ENCODE peak calls at places on chromosomes 16 and 17, in ten cellular contexts. T is A549, D is endothelial cell, A is EL, K is DMS153, R is foreskin keratinocyte, M is fibroblast of the conjunctiva, N is AG20443, C is glutamatergic neuron, F is epithelial cell of esophagus. E is an unnamed sample.

GRCh38 chr16:12341423-12341822 is 364.9 kb downstream of the SNX29 start:
- DNase-seq in A (peak), R (peak), N (peak), T (peak), M (no peak), K (no peak), D (no peak), F (peak), C (no peak), E (peak)

GRCh38 chr17:72393553-72393952 is 272.7 kb downstream of the SOX9 start:
- DNase-seq in N (peak), C (no peak), R (peak), F (peak), T (peak), D (no peak), A (peak), K (no peak), M (no peak), E (peak)

GRCh38 chr17:31900877-31901276 is 631 bp downstream of the UTP6 start:
- DNase-seq in K (no peak), C (no peak), N (peak), M (no peak), F (peak), R (peak), A (peak), T (no peak), D (no peak), E (no peak)

GRCh38 chr16:81137012-81137335 is 40.8 kb upstream of the GCSH start:
- DNase-seq in K (no peak), F (peak), R (no peak), D (no peak), N (peak), M (peak), T (peak), C (no peak), A (peak), E (peak)

GRCh38 chr16:57970971-57971370 is at the start of gene CNGB1:
- DNase-seq in M (no peak), T (no peak), F (no peak), N (no peak), C (no peak), R (no peak), K (no peak), A (no peak), D (no peak), E (no peak)

GRCh38 chr17:27473748-27474609 is 17.7 kb downstream of the KSR1 start:
- DNase-seq in M (no peak), T (no peak), A (no peak), D (no peak), F (no peak), R (no peak), C (no peak), K (peak), N (no peak), E (no peak)

GRCh38 chr16:73020409-73020884 is 27.5 kb downstream of the ZFHX3 start:
- DNase-seq in T (peak), R (no peak), C (no peak), N (peak), A (peak), F (peak), M (peak), D (no peak), K (peak), E (peak)

GRCh38 chr17:33228548-33228947 is 64.5 kb downstream of the ASIC2 start:
- DNase-seq in C (no peak), D (no peak), A (no peak), M (no peak), K (no peak), N (no peak), T (no peak), R (no peak), F (no peak), E (no peak)